ENCODE peak calls at places on chromosome 17, in six cellular contexts. A is EL, I is COLO829, V is aorta, O is PC-3, D is germinal center. Z is an unnamed sample.

GRCh38 chr17:40819528-40820125 is 2.8 kb downstream of the KRT10 start:
- DNase-seq in A (no peak), I (no peak), V (no peak), O (no peak), D (no peak), Z (no peak)

GRCh38 chr17:7651959-7652658 is 1.4 kb downstream of the ATP1B2 start:
- DNase-seq in A (no peak), I (no peak), V (no peak), O (no peak), D (no peak), Z (no peak)

GRCh38 chr17:73706858-73707257 is 62.6 kb upstream of the SDK2 start:
- DNase-seq in A (no peak), I (no peak), V (peak), O (peak), D (no peak), Z (peak)

GRCh38 chr17:16377804-16378400 is 3.0 kb upstream of the UBB start:
- DNase-seq in A (no peak), I (peak), V (no peak), O (peak), D (no peak), Z (no peak)

GRCh38 chr17:32835291-32835761 is 41.6 kb downstream of the MYO1D start:
- DNase-seq in A (no peak), I (no peak), V (no peak), O (no peak), D (peak), Z (no peak)

GRCh38 chr17:77885678-77886386 is 72.7 kb upstream of the TNRC6C start:
- DNase-seq in A (no peak), I (no peak), V (peak), O (no peak), D (no peak), Z (no peak)

GRCh38 chr17:42289863-42290165 is 1.5 kb downstream of the STAT5A start:
- DNase-seq in A (no peak), I (no peak), V (peak), O (no peak), D (no peak), Z (no peak)

GRCh38 chr17:81093576-81094223 is 58.7 kb downstream of the BAIAP2 start:
- DNase-seq in A (no peak), I (no peak), V (no peak), O (no peak), D (no peak), Z (peak)

GRCh38 chr17:32958418-32958817 is 30.5 kb downstream of the TMEM98 start:
- DNase-seq in A (peak), I (no peak), V (no peak), O (no peak), D (no peak), Z (no peak)

GRCh38 chr17:29546085-29546484 is 20.8 kb downstream of the ABHD15 start:
- DNase-seq in A (no peak), I (no peak), V (no peak), O (no peak), D (no peak), Z (no peak)

GRCh38 chr17:83193336-83194188 is 114.2 kb downstream of the METRNL start:
- DNase-seq in A (no peak), I (no peak), V (peak), O (peak), D (no peak), Z (no peak)

GRCh38 chr17:21388066-21388465 is 11.9 kb downstream of the KCNJ12 start:
- DNase-seq in A (no peak), I (no peak), V (no peak), O (no peak), D (no peak), Z (no peak)

GRCh38 chr17:7887482-7888183 is 956 bp upstream of the CHD3 start:
- DNase-seq in A (peak), I (peak), V (peak), O (peak), D (peak), Z (peak)

GRCh38 chr17:18235743-18236256 is 10.4 kb downstream of the LLGL1 start:
- DNase-seq in A (peak), I (peak), V (no peak), O (peak), D (no peak), Z (no peak)

GRCh38 chr17:4073983-4074830 is 68.6 kb downstream of the ZZEF1 start:
- DNase-seq in A (no peak), I (no peak), V (no peak), O (no peak), D (peak), Z (no peak)

GRCh38 chr17:30454635-30455034 is 22.6 kb upstream of the GOSR1 start:
- DNase-seq in A (no peak), I (no peak), V (no peak), O (no peak), D (no peak), Z (no peak)